ENCODE peak calls at places on chromosomes 1 and 21, in four cellular contexts. N is colonic mucosa, P is psoas muscle, A is Panc1. F is an unnamed sample. For H3K4me1, the result is how much of the 10 kb centered on the place peaks cover.

GRCh38 chr1:239952348-239953307 is 139.1 kb upstream of the FMN2 start:
- DNase-seq in N (no peak), P (no peak), A (no peak), F (no peak)

GRCh38 chr1:50977575-50978143 is 7.6 kb downstream of the CDKN2C start:
- DNase-seq in N (peak), P (peak), A (no peak), F (peak)

GRCh38 chr1:186887198-186887597 is 58.4 kb downstream of the PLA2G4A start:
- DNase-seq in N (no peak), P (no peak), A (no peak), F (no peak)

GRCh38 chr1:109802901-109803561 is 39.3 kb upstream of the EPS8L3 start:
- DNase-seq in N (peak), P (peak), A (no peak), F (no peak)

GRCh38 chr1:201937624-201938212 is 8.6 kb downstream of the LMOD1 start:
- DNase-seq in N (no peak), P (no peak), A (no peak), F (peak)

GRCh38 chr1:245698860-245699259 is 544.1 kb downstream of the KIF26B start:
- DNase-seq in N (no peak), P (no peak), A (no peak), F (peak)

GRCh38 chr1:53589043-53589887 is 130.1 kb downstream of the DMRTB1 start:
- DNase-seq in N (no peak), P (no peak), A (no peak), F (no peak)

GRCh38 chr21:42142141-42142540 is 71.0 kb downstream of the UMODL1 start:
- DNase-seq in N (no peak), P (no peak), A (no peak), F (no peak)

GRCh38 chr1:66372522-66373071 is 161.4 kb upstream of the SGIP1 start:
- DNase-seq in N (no peak), P (no peak), A (no peak), F (no peak)

GRCh38 chr1:229699613-229700242 is 73.7 kb downstream of the URB2 start:
- DNase-seq in N (no peak), P (no peak), A (no peak), F (peak)

GRCh38 chr1:5651027-5651410 is 341.2 kb downstream of the NPHP4 start:
- DNase-seq in N (no peak), P (no peak), A (no peak), F (no peak)

GRCh38 chr1:192243721-192244120 is 73.1 kb upstream of the RGS21 start:
- DNase-seq in N (no peak), P (no peak), A (no peak), F (no peak)

GRCh38 chr21:15363921-15364320 is 299.1 kb upstream of the NRIP1 start:
- DNase-seq in N (no peak), P (no peak), A (no peak), F (no peak)

GRCh38 chr1:72439036-72439435 is 156.7 kb upstream of the NEGR1 start:
- DNase-seq in N (no peak), P (no peak), A (no peak), F (no peak)

GRCh38 chr1:143584508-143584907 is 387.3 kb downstream of the FAM72C start:
- DNase-seq in N (no peak), P (no peak), A (no peak), F (no peak)

GRCh38 chr1:1065265-1065939 is 8.7 kb downstream of the RNF223 start:
- DNase-seq in N (no peak), P (no peak), A (no peak), F (no peak)

GRCh38 chr1:10751160-10751559 is 45.3 kb downstream of the CASZ1 start:
- DNase-seq in N (no peak), P (no peak), A (no peak), F (no peak)

GRCh38 chr1:89306273-89306672 is 33.6 kb upstream of the GBP5 start:
- DNase-seq in N (no peak), P (no peak), A (no peak), F (no peak)

GRCh38 chr1:161079436-161080110 is 9.8 kb downstream of the NECTIN4 start:
- DNase-seq in N (no peak), P (no peak), A (no peak), F (no peak)

GRCh38 chr1:59418361-59418760 is 121.5 kb downstream of the FGGY start:
- DNase-seq in N (no peak), P (no peak), A (no peak), F (no peak)

GRCh38 chr21:28018741-28019669 is 973.7 kb downstream of the LTN1 start:
- DNase-seq in N (no peak), P (peak), A (no peak), F (peak)

GRCh38 chr1:200302192-200302892 is 107.5 kb downstream of the ZNF281 start:
- DNase-seq in N (peak), P (no peak), A (no peak), F (peak)

GRCh38 chr21:39119696-39120290 is 63.5 kb downstream of the PSMG1 start:
- DNase-seq in N (no peak), P (no peak), A (no peak), F (no peak)

GRCh38 chr21:41475714-41476405 is 32.1 kb downstream of the TMPRSS2 start:
- DNase-seq in N (no peak), P (no peak), A (no peak), F (no peak)

GRCh38 chr1:150109567-150109966 is 40.1 kb upstream of the PLEKHO1 start:
- DNase-seq in N (no peak), P (no peak), A (no peak), F (no peak)

GRCh38 chr21:26005464-26005863 is 165.1 kb downstream of the APP start:
- DNase-seq in N (no peak), P (no peak), A (no peak), F (no peak)

GRCh38 chr1:65141394-65141793 is 6.6 kb upstream of the AK4 start:
- DNase-seq in N (peak), P (no peak), A (no peak), F (peak)

DNA sequence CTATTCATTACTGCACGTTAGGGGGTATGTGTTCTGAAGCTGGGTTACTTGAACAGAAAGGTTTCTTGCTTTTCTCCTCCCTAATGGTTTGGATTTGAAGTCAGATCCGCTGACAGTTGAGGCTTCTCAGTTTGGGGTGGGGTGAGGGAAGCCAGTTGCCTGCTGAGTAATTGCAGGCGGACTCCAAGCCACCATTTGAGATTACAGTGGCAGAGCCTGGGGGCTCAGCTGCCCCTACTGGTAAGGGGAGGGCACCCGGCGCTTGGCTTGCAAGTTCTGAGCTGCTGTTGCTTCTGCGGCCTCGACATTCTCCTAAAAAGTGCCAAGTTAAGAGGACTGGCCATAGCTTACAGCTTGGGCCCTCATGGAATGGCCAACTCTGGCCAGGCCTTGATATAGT is 2.0 kb downstream of the GRHL3 start:
- DNase-seq in N (no peak), P (no peak), A (no peak), F (peak)
- H3K4me1 ChIP-seq in N (under half), P (under half), A (half or more), F (under half)

DNA sequence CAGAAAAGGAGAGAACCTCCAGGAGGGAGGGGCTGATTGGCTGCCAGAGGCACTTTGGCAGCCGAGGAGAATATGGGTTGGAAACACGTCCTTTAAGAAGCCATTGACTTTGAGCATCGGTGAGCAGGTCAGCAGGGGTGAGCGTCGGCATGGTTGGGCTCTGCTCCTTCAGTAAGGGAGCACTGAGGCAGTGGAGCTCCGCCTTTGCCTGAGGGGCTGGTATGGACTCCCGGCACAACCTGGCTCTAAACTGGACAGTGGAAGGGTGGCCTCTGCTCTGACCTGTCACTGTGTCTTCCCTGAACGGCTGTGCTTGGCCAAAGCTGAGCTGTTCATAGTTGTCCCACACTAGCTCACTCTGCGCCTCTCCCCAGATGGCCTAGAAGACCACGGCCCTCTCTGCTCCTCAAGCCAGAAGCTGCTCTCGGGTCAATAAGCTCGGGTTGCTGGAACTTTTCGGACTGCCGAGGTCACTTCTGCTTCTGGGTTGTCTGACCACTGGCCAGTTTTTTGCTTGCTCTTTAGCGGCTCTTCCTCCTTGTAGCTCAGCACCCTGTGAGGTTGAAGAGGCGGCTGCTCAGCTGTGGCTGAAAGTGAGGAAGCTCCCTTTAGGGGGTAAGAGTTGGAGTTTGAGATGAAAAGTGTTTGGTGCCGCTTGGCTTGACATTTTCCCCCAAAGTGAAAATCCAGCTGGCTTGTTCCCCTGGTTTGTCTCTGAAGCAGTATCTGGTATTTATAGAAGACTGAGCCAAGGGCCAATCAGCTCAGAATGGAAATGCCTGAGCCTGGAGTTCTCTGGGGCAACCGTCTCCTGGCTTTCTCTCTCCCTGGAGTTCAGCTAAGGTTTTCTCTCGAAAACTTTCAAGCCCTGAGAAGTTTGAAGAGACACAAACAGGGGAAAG is 72.3 kb downstream of the SYT6 start:
- DNase-seq in N (no peak), P (peak), A (no peak), F (no peak)
- H3K4me1 ChIP-seq in N (under half), P (under half), A (under half), F (under half)

GRCh38 chr1:207815466-207815865 is 63.6 kb downstream of the CD46 start:
- DNase-seq in N (no peak), P (peak), A (no peak), F (peak)

GRCh38 chr1:207818971-207819451 is 67.2 kb downstream of the CD46 start:
- DNase-seq in N (no peak), P (peak), A (no peak), F (peak)

GRCh38 chr1:207817166-207817565 is 65.3 kb downstream of the CD46 start:
- DNase-seq in N (no peak), P (peak), A (no peak), F (no peak)

GRCh38 chr1:207815913-207816312 is 64.1 kb downstream of the CD46 start:
- DNase-seq in N (no peak), P (peak), A (no peak), F (peak)

DNA sequence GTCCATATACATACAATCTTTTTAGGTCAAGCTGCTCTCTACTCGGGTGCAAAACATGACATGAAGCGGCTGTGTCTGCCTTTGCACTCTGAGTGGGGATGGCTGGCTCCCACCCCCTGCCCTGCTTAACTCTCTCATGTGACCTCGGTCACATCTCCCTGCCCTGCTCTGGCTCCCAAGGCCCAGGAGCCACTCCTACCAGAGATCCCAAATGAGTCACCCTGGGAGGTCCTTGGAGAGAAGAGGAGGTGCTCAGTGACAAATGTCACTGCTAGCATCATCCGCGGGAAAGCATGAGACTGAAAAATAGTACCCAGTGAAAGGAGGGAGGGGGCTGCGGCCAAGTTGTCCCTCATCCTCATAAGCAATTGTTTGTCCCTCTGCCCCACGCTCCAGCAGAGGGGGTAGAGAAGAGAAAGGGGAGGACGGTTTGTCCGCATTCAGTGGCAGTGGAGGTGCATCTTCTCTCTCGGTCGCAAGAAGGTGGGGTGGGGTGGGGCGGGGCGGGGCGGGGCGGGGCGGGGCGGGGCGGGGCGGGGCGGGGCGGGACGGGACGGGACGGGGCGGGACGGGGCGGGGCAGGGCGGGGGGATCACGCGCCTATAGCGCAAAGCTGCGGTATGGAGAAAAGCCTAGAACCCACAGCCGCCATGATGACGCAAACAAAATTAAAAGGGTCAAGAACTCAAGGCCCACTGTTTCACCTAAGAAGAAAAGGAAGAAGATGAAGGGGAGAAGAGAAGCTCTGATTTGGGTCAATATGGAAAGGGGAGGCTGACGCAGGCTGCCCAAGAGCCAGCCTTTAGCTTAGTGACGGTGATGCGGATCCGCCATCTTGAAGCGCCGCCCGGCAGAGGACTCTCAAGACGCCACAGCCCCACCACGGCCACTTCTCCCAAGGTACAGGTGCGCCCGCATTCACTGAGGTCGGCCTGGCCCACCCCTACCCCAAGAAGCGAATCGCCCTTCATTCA is 66.2 kb downstream of the CD46 start:
- DNase-seq in N (no peak), P (peak), A (no peak), F (peak)
- H3K4me1 ChIP-seq in N (under half), P (half or more), A (under half), F (under half)

GRCh38 chr1:211613951-211614350 is 35.0 kb upstream of the SLC30A1 start:
- DNase-seq in N (no peak), P (no peak), A (no peak), F (no peak)
- H3K4me1 ChIP-seq in N (under half), P (under half), A (under half), F (under half)

GRCh38 chr1:155227261-155228095 is 19.0 kb downstream of the MTX1 start:
- DNase-seq in N (peak), P (peak), A (peak), F (peak)

GRCh38 chr1:155228096-155228427 is 19.6 kb downstream of the MTX1 start:
- DNase-seq in N (no peak), P (no peak), A (no peak), F (no peak)

GRCh38 chr1:155223017-155223416 is 14.5 kb downstream of the MTX1 start:
- DNase-seq in N (no peak), P (no peak), A (no peak), F (no peak)

GRCh38 chr1:155226910-155227260 is 18.4 kb downstream of the MTX1 start:
- DNase-seq in N (peak), P (peak), A (no peak), F (peak)

GRCh38 chr1:155226188-155226909 is 17.9 kb downstream of the MTX1 start:
- DNase-seq in N (peak), P (peak), A (no peak), F (peak)
- H3K4me1 ChIP-seq in N (under half), P (under half), A (under half), F (under half)

GRCh38 chr1:228341814-228342626 is 64.6 kb downstream of the TRIM11 start:
- DNase-seq in N (no peak), P (peak), A (no peak), F (peak)
- H3K4me1 ChIP-seq in N (under half), P (under half), A (under half), F (under half)

GRCh38 chr1:155974208-155975165 is 3.9 kb downstream of the ARHGEF2 start:
- DNase-seq in N (no peak), P (no peak), A (no peak), F (no peak)

GRCh38 chr1:155973723-155974122 is 4.6 kb downstream of the ARHGEF2 start:
- DNase-seq in N (no peak), P (no peak), A (no peak), F (no peak)

GRCh38 chr1:155976913-155977606 is 1.3 kb downstream of the ARHGEF2 start:
- DNase-seq in N (no peak), P (no peak), A (no peak), F (no peak)

GRCh38 chr1:155976062-155976912 is 2.1 kb downstream of the ARHGEF2 start:
- DNase-seq in N (peak), P (peak), A (no peak), F (peak)

GRCh38 chr1:155975375-155976061 is 2.8 kb downstream of the ARHGEF2 start:
- DNase-seq in N (no peak), P (no peak), A (no peak), F (peak)
- H3K4me1 ChIP-seq in N (under half), P (half or more), A (half or more), F (half or more)

DNA sequence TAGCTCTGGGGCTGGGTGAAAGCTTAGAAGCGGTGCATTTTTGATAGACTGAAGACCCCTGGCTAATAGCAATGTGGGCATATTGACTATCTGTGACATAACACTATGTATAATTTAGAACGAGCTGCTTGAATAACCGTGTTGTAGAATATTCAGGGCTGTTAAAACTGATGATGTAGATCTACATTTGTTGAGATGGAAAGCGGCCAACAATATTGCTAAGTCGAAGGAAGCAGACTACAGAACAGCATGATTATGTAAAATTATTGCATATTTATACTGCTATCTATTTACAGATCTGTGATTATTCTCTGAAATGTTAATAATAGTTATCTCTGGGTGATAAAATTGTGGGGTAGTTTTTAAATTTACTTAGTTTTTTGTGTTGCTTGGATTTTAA is 41.1 kb upstream of the BCL10 start:
- DNase-seq in N (no peak), P (no peak), A (no peak), F (no peak)
- H3K4me1 ChIP-seq in N (under half), P (under half), A (under half), F (half or more)

DNA sequence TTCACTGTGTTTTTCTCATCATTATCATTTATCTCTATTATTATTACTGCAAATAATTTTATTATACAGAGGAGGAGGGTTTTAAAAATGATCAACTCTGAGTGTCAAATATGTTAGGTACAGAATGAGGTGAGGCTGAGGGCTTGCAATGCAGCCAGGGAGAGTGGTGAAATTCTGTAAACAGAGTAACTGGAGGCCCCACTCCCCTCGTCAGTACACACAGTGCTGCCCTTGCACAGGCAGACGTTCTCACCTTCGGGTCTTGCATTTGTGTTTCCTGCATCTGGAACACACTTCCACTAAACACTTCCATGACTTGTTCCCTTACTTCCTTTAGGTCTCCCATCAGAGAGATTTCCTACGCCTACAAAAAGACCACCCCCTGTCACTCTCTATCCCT is 24.3 kb upstream of the COA6 start:
- DNase-seq in N (no peak), P (no peak), A (no peak), F (no peak)
- H3K4me1 ChIP-seq in N (under half), P (under half), A (under half), F (under half)

DNA sequence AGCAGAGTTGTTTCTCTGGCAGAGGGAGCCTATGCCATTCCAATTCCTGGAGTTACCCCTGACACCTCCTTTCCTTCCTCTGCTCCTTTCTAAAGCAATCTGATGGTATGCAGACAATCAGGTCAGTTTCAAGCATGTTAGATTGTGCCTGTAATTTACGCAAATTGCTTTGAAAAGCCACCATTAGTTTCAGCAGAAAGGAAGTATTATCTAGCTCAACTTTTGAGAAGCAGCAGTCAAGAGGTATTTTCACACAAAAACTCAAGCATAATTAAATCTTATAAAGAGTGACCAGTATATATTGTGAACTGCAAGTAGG is 2.2 kb downstream of the ERRFI1 start:
- DNase-seq in N (no peak), P (no peak), A (no peak), F (no peak)
- H3K4me1 ChIP-seq in N (under half), P (half or more), A (under half), F (half or more)